ENCODE peak calls at places on chromosomes 5 and 9, in six cellular contexts. H, D, B, Q, W and V are unnamed samples. For H3K4me1, the result is how much of the 10 kb centered on the place peaks cover.

GRCh38 chr9:18479405-18479804 is 5.5 kb downstream of the ADAMTSL1 start:
- DNase-seq in H (no peak), D (no peak), B (no peak), Q (no peak), W (no peak), V (no peak)

GRCh38 chr9:72480931-72481330 is 40.5 kb upstream of the TMC1 start:
- DNase-seq in H (no peak), D (no peak), B (no peak), Q (no peak), W (no peak), V (no peak)

GRCh38 chr9:103991698-103992097 is 102.4 kb upstream of the SMC2 start:
- DNase-seq in H (no peak), D (no peak), B (no peak), Q (no peak), W (no peak), V (no peak)

GRCh38 chr9:97543568-97543967 is 42.1 kb downstream of the TMOD1 start:
- DNase-seq in H (no peak), D (no peak), B (no peak), Q (no peak), W (no peak), V (peak)

GRCh38 chr9:87792831-87793288 is 66.9 kb downstream of the CTSL start:
- DNase-seq in H (peak), D (no peak), B (no peak), Q (peak), W (no peak), V (no peak)

GRCh38 chr5:9861664-9862256 is 231.6 kb upstream of the TAS2R1 start:
- DNase-seq in H (no peak), D (no peak), B (no peak), Q (no peak), W (peak), V (no peak)

GRCh38 chr9:125538092-125538473 is 168.9 kb downstream of the MAPKAP1 start:
- DNase-seq in H (no peak), D (no peak), B (no peak), Q (peak), W (no peak), V (peak)

GRCh38 chr5:151295138-151295537 is 8.4 kb downstream of the SLC36A3 start:
- DNase-seq in H (no peak), D (no peak), B (no peak), Q (no peak), W (no peak), V (no peak)

GRCh38 chr5:68543212-68543611 is 327.7 kb downstream of the PIK3R1 start:
- DNase-seq in H (no peak), D (no peak), B (no peak), Q (no peak), W (no peak), V (no peak)

GRCh38 chr5:75916144-75916543 is 167.0 kb upstream of the SV2C start:
- DNase-seq in H (no peak), D (no peak), B (no peak), Q (no peak), W (no peak), V (no peak)

GRCh38 chr9:132383462-132383883 is 23.2 kb downstream of the TTF1 start:
- DNase-seq in H (no peak), D (no peak), B (no peak), Q (peak), W (no peak), V (no peak)

GRCh38 chr9:11086561-11086960 is 473.8 kb upstream of the PTPRD start:
- DNase-seq in H (no peak), D (no peak), B (no peak), Q (no peak), W (no peak), V (peak)

GRCh38 chr5:33736510-33736909 is 155.3 kb downstream of the ADAMTS12 start:
- DNase-seq in H (no peak), D (no peak), B (no peak), Q (no peak), W (no peak), V (no peak)

GRCh38 chr9:133406480-133407307 is 11.1 kb downstream of the REXO4 start:
- DNase-seq in H (peak), D (peak), B (peak), Q (peak), W (peak), V (peak)

GRCh38 chr5:16773990-16774389 is 157.2 kb upstream of the RETREG1 start:
- DNase-seq in H (no peak), D (no peak), B (no peak), Q (no peak), W (no peak), V (no peak)

GRCh38 chr9:70534471-70534870 is 120.0 kb upstream of the KLF9 start:
- DNase-seq in H (no peak), D (no peak), B (no peak), Q (no peak), W (no peak), V (no peak)

GRCh38 chr9:16794871-16795639 is 75.4 kb downstream of the BNC2 start:
- DNase-seq in H (no peak), D (no peak), B (no peak), Q (peak), W (no peak), V (no peak)

GRCh38 chr9:108163321-108164005 is 673.9 kb upstream of the KLF4 start:
- DNase-seq in H (no peak), D (no peak), B (no peak), Q (no peak), W (no peak), V (no peak)

GRCh38 chr5:179475211-179475840 is 75.0 kb upstream of the RUFY1 start:
- DNase-seq in H (no peak), D (peak), B (no peak), Q (no peak), W (peak), V (no peak)

GRCh38 chr9:88641471-88642240 is 106.7 kb downstream of the NXNL2 start:
- DNase-seq in H (no peak), D (no peak), B (no peak), Q (no peak), W (no peak), V (no peak)

GRCh38 chr5:132272341-132273210 is 15.1 kb downstream of the PDLIM4 start:
- DNase-seq in H (peak), D (no peak), B (peak), Q (peak), W (peak), V (no peak)

GRCh38 chr5:57693488-57694305 is 211.1 kb upstream of the ACTBL2 start:
- DNase-seq in H (no peak), D (no peak), B (no peak), Q (no peak), W (no peak), V (peak)

GRCh38 chr5:89844548-89844947 is 565.0 kb downstream of the CETN3 start:
- DNase-seq in H (no peak), D (no peak), B (no peak), Q (no peak), W (no peak), V (no peak)

GRCh38 chr9:96327694-96328352 is 25.8 kb upstream of the HSD17B3 start:
- DNase-seq in H (peak), D (no peak), B (no peak), Q (peak), W (peak), V (peak)

GRCh38 chr5:175842947-175843793 is 28.2 kb upstream of the CPLX2 start:
- DNase-seq in H (no peak), D (no peak), B (no peak), Q (no peak), W (no peak), V (peak)

GRCh38 chr9:127224178-127224882 is 40.2 kb upstream of the GARNL3 start:
- DNase-seq in H (peak), D (peak), B (peak), Q (peak), W (peak), V (peak)

GRCh38 chr5:37735649-37736347 is 104.0 kb downstream of the GDNF start:
- DNase-seq in H (no peak), D (no peak), B (no peak), Q (no peak), W (no peak), V (no peak)

GRCh38 chr9:76808636-76809035 is 44.4 kb downstream of the PCA3 start:
- DNase-seq in H (no peak), D (no peak), B (no peak), Q (no peak), W (no peak), V (peak)

GRCh38 chr5:93601433-93602175 is 18.6 kb downstream of the NR2F1 start:
- DNase-seq in H (no peak), D (no peak), B (no peak), Q (no peak), W (no peak), V (no peak)

GRCh38 chr5:1209896-1210776 is 8.7 kb downstream of the SLC6A19 start:
- DNase-seq in H (no peak), D (peak), B (no peak), Q (no peak), W (no peak), V (peak)

GRCh38 chr9:76528642-76529190 is 69.7 kb downstream of the GCNT1 start:
- DNase-seq in H (no peak), D (no peak), B (no peak), Q (no peak), W (no peak), V (no peak)

GRCh38 chr9:93612796-93613154 is 36.4 kb downstream of the PHF2 start:
- DNase-seq in H (no peak), D (no peak), B (no peak), Q (no peak), W (no peak), V (peak)

GRCh38 chr9:16619341-16619740 is 251.1 kb downstream of the BNC2 start:
- DNase-seq in H (no peak), D (no peak), B (no peak), Q (no peak), W (no peak), V (no peak)

GRCh38 chr5:88884435-88884877 is 1.5 kb upstream of the MEF2C start:
- DNase-seq in H (peak), D (no peak), B (no peak), Q (no peak), W (no peak), V (no peak)

DNA sequence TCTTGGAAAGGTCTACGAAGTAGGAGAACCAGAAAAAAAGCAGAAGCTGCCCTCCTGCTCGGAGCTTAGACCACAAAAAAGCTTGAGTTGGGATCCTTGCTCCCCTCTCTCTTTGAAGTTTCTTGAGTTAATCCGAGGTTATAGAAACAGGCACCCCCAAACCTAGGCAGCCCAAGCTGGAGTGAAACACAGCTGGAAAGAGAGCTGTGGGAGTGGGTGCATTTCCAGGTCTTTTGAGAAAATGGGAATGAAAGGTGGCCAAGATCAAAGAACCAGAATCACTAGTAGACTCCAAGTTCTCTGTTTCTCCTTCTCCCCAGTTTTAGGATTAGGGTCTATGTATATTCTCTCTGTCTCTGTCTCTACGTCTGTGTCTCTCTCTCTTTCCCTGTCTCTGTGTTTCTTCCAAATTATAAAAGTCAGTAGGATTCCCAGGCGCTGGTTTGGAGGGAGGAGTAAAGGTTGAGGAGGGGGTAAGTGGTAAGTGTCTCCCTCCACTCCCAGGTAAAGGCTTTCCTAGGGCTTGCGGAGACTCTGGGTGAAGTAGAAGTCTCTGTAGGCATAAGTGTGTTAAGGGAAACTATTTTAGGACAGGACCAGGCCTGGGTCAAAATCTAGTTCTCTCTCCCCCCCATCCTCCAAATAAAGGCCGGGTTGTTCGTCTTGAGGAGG is 2.9 kb downstream of the LHX2 start:
- DNase-seq in H (no peak), D (no peak), B (no peak), Q (no peak), W (no peak), V (no peak)
- H3K4me1 ChIP-seq in H (half or more), D (under half), B (under half), Q (under half), W (under half), V (under half)

DNA sequence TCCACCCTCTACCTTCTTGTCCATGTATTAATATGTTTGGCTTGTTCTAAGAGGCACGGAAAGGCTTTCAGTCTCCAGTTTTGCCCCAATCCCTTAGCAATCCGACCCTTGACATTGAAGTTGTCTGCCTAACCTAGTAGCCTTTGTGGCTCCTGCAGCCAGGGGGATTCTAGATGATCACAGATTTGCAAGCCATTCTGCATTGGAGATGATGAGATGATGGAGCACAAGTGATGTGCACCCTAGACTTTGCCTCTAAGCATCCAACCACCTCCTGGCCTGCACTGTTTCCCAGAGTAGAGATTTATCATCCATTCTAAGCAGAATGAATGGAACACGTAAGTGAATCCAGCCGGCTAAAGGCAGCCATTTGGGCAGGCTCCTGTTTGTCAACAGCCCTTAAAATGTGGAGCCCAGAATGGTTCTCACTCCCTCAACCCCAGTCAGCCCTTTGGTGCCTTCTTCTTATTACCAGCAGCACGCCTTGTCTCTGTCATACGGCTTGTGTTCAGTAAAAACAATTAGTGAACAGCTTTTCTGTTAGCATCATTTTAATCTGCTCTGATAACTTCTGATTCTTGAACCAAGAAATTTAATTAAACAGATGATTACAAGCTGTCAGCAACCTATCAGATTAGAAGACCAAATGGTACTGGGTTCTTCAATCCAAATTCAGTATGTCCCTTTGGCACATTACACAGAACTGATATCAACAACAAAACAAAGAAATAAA is 5.7 kb upstream of the TRAF1 start:
- DNase-seq in H (no peak), D (no peak), B (no peak), Q (no peak), W (no peak), V (no peak)
- H3K4me1 ChIP-seq in H (under half), D (under half), B (half or more), Q (under half), W (under half), V (under half)

GRCh38 chr9:136615631-136616306 is 46.9 kb upstream of the EGFL7 start:
- DNase-seq in H (no peak), D (no peak), B (no peak), Q (no peak), W (no peak), V (no peak)
- H3K4me1 ChIP-seq in H (half or more), D (under half), B (under half), Q (under half), W (under half), V (under half)

DNA sequence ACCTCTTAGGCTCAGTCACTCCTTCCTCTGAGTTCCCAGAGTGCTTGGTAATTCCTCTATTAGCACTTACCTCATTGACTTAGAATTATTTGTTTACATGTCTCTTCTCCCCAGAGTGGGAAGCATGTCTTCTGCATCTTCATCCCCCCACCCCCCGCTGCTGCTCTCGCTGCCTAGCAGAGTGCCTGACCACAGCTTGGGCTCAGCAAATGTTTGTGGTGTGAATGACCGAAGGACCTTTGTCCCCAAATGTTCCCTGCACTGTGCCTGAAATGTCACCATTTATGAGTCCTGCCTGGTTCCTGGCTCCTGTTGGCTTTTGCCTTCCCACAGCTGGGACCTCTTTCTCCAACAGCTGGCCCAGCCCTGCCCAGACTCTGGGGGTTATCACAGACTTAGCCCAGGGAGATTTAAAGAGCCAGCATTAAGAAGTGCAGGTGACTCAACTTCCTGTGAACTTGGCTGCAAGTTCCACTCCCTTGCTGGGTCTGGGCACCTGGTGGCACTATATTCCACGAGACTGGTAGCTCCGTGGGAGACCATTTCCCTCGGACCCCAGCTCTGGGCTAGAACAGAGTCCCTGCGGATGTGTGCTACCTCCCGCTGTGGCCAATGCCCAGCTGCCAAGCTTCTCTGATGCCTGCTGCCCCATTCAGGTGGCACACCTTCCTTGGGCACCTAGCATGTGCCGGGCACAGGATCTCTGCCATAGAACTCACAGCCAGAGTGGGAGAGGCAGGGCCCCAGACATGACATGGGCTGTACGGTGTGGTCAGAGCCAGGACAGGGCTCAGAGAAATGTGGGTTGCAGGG is 1.8 kb upstream of the HMCN2 start:
- DNase-seq in H (no peak), D (peak), B (no peak), Q (no peak), W (no peak), V (no peak)
- H3K4me1 ChIP-seq in H (under half), D (under half), B (under half), Q (under half), W (under half), V (under half)

GRCh38 chr5:65819905-65820240 is 97.9 kb downstream of the NLN start:
- DNase-seq in H (no peak), D (no peak), B (no peak), Q (no peak), W (no peak), V (no peak)

GRCh38 chr5:65819215-65819904 is 97.4 kb downstream of the NLN start:
- DNase-seq in H (no peak), D (no peak), B (no peak), Q (no peak), W (no peak), V (no peak)

GRCh38 chr5:65816729-65817128 is 94.7 kb downstream of the NLN start:
- DNase-seq in H (no peak), D (no peak), B (no peak), Q (no peak), W (no peak), V (no peak)

GRCh38 chr5:65818592-65818991 is 96.6 kb downstream of the NLN start:
- DNase-seq in H (no peak), D (no peak), B (no peak), Q (peak), W (no peak), V (no peak)

DNA sequence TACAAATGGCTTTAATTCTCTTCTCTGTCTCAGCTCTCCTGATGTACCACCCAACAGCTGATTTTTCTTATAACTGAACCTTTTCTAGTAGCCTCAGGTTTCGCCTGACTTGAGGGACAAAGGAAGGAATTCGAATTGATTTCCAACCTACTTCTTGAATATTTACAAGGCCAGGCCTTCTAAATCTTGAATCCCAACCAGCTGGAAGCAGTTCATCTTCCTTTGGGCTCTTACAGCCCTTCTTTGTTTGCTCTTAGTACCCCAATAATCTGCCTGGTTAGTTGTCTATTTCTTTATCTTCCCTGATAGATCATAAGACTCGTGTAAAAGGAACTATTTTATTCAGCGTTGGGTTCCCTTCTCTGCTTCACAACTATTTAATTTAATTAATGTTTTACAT is 95.9 kb downstream of the NLN start:
- DNase-seq in H (no peak), D (no peak), B (no peak), Q (no peak), W (no peak), V (no peak)
- H3K4me1 ChIP-seq in H (under half), D (under half), B (under half), Q (under half), W (under half), V (under half)

DNA sequence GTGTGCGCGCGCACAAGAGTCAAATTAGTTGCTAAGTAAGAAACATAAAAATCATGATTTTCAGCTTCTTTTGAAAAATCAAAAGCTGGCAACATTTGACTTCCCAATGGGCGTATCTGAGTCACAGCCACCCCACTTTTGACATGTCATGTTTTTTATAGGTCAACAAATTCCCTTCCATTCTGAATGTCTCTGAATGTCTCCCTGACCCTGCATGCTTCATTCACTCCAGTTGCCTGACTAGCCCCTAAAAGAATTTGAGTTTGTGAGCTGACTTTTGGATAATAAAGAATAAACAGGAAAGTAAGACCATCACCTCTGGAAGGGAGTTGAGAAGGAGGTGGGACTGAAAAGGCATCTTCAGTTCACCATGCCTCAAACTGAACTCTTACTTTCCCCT is 20.2 kb upstream of the GLIS3 start:
- DNase-seq in H (no peak), D (no peak), B (no peak), Q (no peak), W (no peak), V (no peak)
- H3K4me1 ChIP-seq in H (under half), D (under half), B (under half), Q (under half), W (under half), V (under half)

GRCh38 chr9:120778758-120779157 is 14.5 kb downstream of the FBXW2 start:
- DNase-seq in H (no peak), D (no peak), B (no peak), Q (no peak), W (no peak), V (no peak)
- H3K4me1 ChIP-seq in H (under half), D (under half), B (under half), Q (under half), W (under half), V (under half)